ENCODE peak calls at places on chromosomes 13 and 19, in ten cellular contexts. D, E, U, Y, F, W, N, O, K and P are unnamed samples.

GRCh38 chr13:20136781-20137703 is 23.8 kb downstream of the GJA3 start:
- DNase-seq in D (no peak), E (no peak), U (peak; percentile 36), Y (peak; percentile 65), F (no peak), W (peak; percentile 14), N (no peak), O (no peak), K (no peak), P (no peak)

GRCh38 chr19:33426621-33427475 is 53.3 kb downstream of the CEBPG start:
- DNase-seq in D (no peak), E (peak; percentile 54), U (no peak), Y (no peak), F (peak; percentile 55), W (no peak), N (no peak), O (no peak), K (no peak), P (no peak)

GRCh38 chr19:34366670-34367423 is 1.9 kb downstream of the GPI start:
- DNase-seq in D (no peak), E (no peak), U (no peak), Y (no peak), F (no peak), W (peak; percentile 17), N (no peak), O (no peak), K (peak; percentile 15), P (no peak)

GRCh38 chr19:22914646-22915045 is 82.6 kb downstream of the ZNF723 start:
- DNase-seq in D (no peak), E (no peak), U (no peak), Y (no peak), F (no peak), W (no peak), N (no peak), O (no peak), K (no peak), P (no peak)

GRCh38 chr19:40005670-40006272 is 8.9 kb downstream of the ZNF546 start:
- DNase-seq in D (no peak), E (no peak), U (no peak), Y (no peak), F (no peak), W (no peak), N (peak; percentile 12), O (no peak), K (no peak), P (no peak)

GRCh38 chr19:12137541-12137940 is 2.6 kb downstream of the ZNF20 start:
- DNase-seq in D (no peak), E (no peak), U (no peak), Y (peak; percentile 41), F (peak; percentile 21), W (no peak), N (no peak), O (no peak), K (no peak), P (no peak)

GRCh38 chr13:64709079-64709478 is 2521.1 kb downstream of the PCDH9 start:
- DNase-seq in D (no peak), E (no peak), U (no peak), Y (no peak), F (no peak), W (no peak), N (no peak), O (no peak), K (no peak), P (no peak)

GRCh38 chr13:78028960-78029359 is 110.3 kb upstream of the EDNRB start:
- DNase-seq in D (no peak), E (no peak), U (no peak), Y (no peak), F (no peak), W (no peak), N (no peak), O (no peak), K (no peak), P (no peak)

GRCh38 chr19:2294377-2295335 is 12.7 kb upstream of the PEAK3 start:
- DNase-seq in D (no peak), E (peak; percentile 70), U (no peak), Y (no peak), F (peak; percentile 16), W (no peak), N (no peak), O (no peak), K (no peak), P (peak; percentile 64)

GRCh38 chr19:34243876-34244578 is 10.3 kb upstream of the GARRE1 start:
- DNase-seq in D (no peak), E (no peak), U (no peak), Y (no peak), F (no peak), W (no peak), N (no peak), O (no peak), K (no peak), P (no peak)

GRCh38 chr19:43229315-43229714 is 23.9 kb upstream of the PSG4 start:
- DNase-seq in D (no peak), E (no peak), U (no peak), Y (no peak), F (no peak), W (peak; percentile 46), N (no peak), O (no peak), K (no peak), P (no peak)

GRCh38 chr19:50736338-50736737 is 13.2 kb downstream of the CLEC11A start:
- DNase-seq in D (no peak), E (no peak), U (no peak), Y (no peak), F (no peak), W (no peak), N (no peak), O (no peak), K (no peak), P (no peak)

GRCh38 chr19:1411255-1412191 is 4.1 kb downstream of the DAZAP1 start:
- DNase-seq in D (no peak), E (peak; percentile 77), U (no peak), Y (no peak), F (no peak), W (no peak), N (peak; percentile 84), O (no peak), K (no peak), P (peak; percentile 54)

GRCh38 chr19:57233207-57233606 is 2.4 kb downstream of the AURKC start:
- DNase-seq in D (no peak), E (no peak), U (no peak), Y (no peak), F (no peak), W (no peak), N (no peak), O (no peak), K (no peak), P (no peak)

GRCh38 chr13:62910541-62910940 is 1494.9 kb upstream of the PCDH20 start:
- DNase-seq in D (no peak), E (no peak), U (no peak), Y (no peak), F (peak; percentile 36), W (no peak), N (no peak), O (no peak), K (no peak), P (no peak)

GRCh38 chr13:27174766-27175455 is 3.3 kb upstream of the USP12 start:
- DNase-seq in D (no peak), E (no peak), U (no peak), Y (no peak), F (no peak), W (no peak), N (no peak), O (no peak), K (no peak), P (no peak)

GRCh38 chr13:74575729-74576125 is 441.5 kb upstream of the KLF12 start:
- DNase-seq in D (peak; percentile 15), E (peak; percentile 49), U (peak; percentile 17), Y (peak; percentile 47), F (peak; percentile 76), W (peak; percentile 5), N (peak; percentile 93), O (no peak), K (no peak), P (peak; percentile 79)

GRCh38 chr19:55605207-55605636 is 225 bp upstream of the ZNF865 start:
- DNase-seq in D (peak; percentile 98), E (peak; percentile 92), U (peak; percentile 100), Y (peak; percentile 100), F (peak; percentile 98), W (peak; percentile 95), N (peak; percentile 98), O (peak; percentile 97), K (peak; percentile 93), P (peak; percentile 60)

GRCh38 chr13:113178070-113178895 is 19.8 kb downstream of the PROZ start:
- DNase-seq in D (no peak), E (no peak), U (no peak), Y (no peak), F (no peak), W (peak; percentile 51), N (no peak), O (no peak), K (peak; percentile 84), P (no peak)